ENCODE peak calls at places on chromosomes 4 and X, in six cellular contexts. J, E, A, S, N and I are unnamed samples.

GRCh38 chrX:5458300-5458699 is 770.4 kb downstream of the NLGN4X start:
- DNase-seq in J (no peak), E (no peak), A (no peak), S (no peak), N (no peak), I (no peak)

GRCh38 chr4:163895369-163896005 is 401.0 kb downstream of the TMA16 start:
- DNase-seq in J (no peak), E (peak; percentile 14), A (peak; percentile 17), S (no peak), N (peak; percentile 11), I (no peak)

GRCh38 chrX:81779701-81780100 is 577.8 kb downstream of the SH3BGRL start:
- DNase-seq in J (no peak), E (no peak), A (no peak), S (no peak), N (no peak), I (no peak)

GRCh38 chr4:48341776-48342558 is 638 bp downstream of the SLAIN2 start:
- DNase-seq in J (peak; percentile 30), E (peak; percentile 2), A (peak; percentile 12), S (peak; percentile 54), N (no peak), I (peak; percentile 39)

GRCh38 chr4:82044141-82044993 is 329.4 kb downstream of the HNRNPD start:
- DNase-seq in J (peak; percentile 56), E (no peak), A (no peak), S (peak; percentile 76), N (no peak), I (no peak)

GRCh38 chrX:3811331-3812311 is 98.2 kb upstream of the PRKX start:
- DNase-seq in J (peak; percentile 63), E (peak; percentile 39), A (peak; percentile 29), S (peak; percentile 51), N (peak; percentile 66), I (no peak)

GRCh38 chr4:162274354-162274753 is 110.6 kb upstream of the FSTL5 start:
- DNase-seq in J (peak; percentile 4), E (no peak), A (no peak), S (no peak), N (no peak), I (no peak)

GRCh38 chrX:155857561-155857960 is 23.6 kb upstream of the VAMP7 start:
- DNase-seq in J (no peak), E (no peak), A (no peak), S (peak; percentile 9), N (no peak), I (no peak)

GRCh38 chr4:124139044-124139443 is 573.5 kb downstream of the ANKRD50 start:
- DNase-seq in J (no peak), E (no peak), A (no peak), S (no peak), N (no peak), I (no peak)

GRCh38 chrX:155888139-155888538 is 7.0 kb downstream of the VAMP7 start:
- DNase-seq in J (no peak), E (no peak), A (no peak), S (peak; percentile 29), N (no peak), I (no peak)

GRCh38 chrX:71144651-71145050 is at the start of gene NLGN3:
- DNase-seq in J (peak; percentile 54), E (no peak), A (no peak), S (peak; percentile 34), N (no peak), I (no peak)

GRCh38 chr4:99847362-99847976 is 30.8 kb downstream of the DAPP1 start:
- DNase-seq in J (no peak), E (no peak), A (no peak), S (no peak), N (no peak), I (no peak)

GRCh38 chr4:3360741-3361140 is 67.9 kb downstream of the RGS12 start:
- DNase-seq in J (no peak), E (no peak), A (no peak), S (no peak), N (no peak), I (no peak)

GRCh38 chrX:69258893-69259292 is 93.6 kb upstream of the PJA1 start:
- DNase-seq in J (no peak), E (no peak), A (no peak), S (no peak), N (no peak), I (no peak)

GRCh38 chr4:134551348-134551747 is 349.8 kb upstream of the PABPC4L start:
- DNase-seq in J (no peak), E (no peak), A (no peak), S (no peak), N (no peak), I (no peak)

GRCh38 chrX:16002185-16002584 is 121.2 kb upstream of the GRPR start:
- DNase-seq in J (no peak), E (no peak), A (no peak), S (no peak), N (no peak), I (no peak)

GRCh38 chr4:95466791-95467190 is 82.0 kb downstream of the UNC5C start:
- DNase-seq in J (no peak), E (no peak), A (no peak), S (no peak), N (no peak), I (no peak)

GRCh38 chrX:154806837-154807501 is 1.7 kb upstream of the MPP1 start:
- DNase-seq in J (no peak), E (no peak), A (no peak), S (no peak), N (no peak), I (no peak)

GRCh38 chr4:80387390-80388283 is 52.1 kb downstream of the CFAP299 start:
- DNase-seq in J (no peak), E (no peak), A (no peak), S (no peak), N (no peak), I (no peak)